ENCODE peak calls at places on chromosome 1, in eight cellular contexts. W is sigmoid colon; Y is gastrocnemius medialis; M is GM23248; A is prostate gland; T is CD8-positive, alpha-beta T cell; Z is fibroblast of lung; X is mesendoderm. H is an unnamed sample.

GRCh38 chr1:225973158-225973557 is 26.0 kb downstream of the SDE2 start:
- DNase-seq in W (peak; percentile 11), X (no peak), Z (no peak), M (no peak), A (no peak), Y (no peak), T (peak; percentile 31), H (no peak)

GRCh38 chr1:81174811-81175476 is 625.8 kb upstream of the ADGRL2 start:
- DNase-seq in T (no peak), A (no peak), X (peak; percentile 53), Y (no peak), M (peak; percentile 31), W (no peak), Z (peak; percentile 92), H (no peak)

GRCh38 chr1:221664253-221664652 is 77.6 kb downstream of the DUSP10 start:
- DNase-seq in T (no peak), M (no peak), Z (no peak), A (no peak), X (peak; percentile 61), Y (no peak), W (no peak), H (no peak)

GRCh38 chr1:223756002-223756775 is 43.9 kb downstream of the CAPN2 start:
- DNase-seq in A (no peak), Y (no peak), X (no peak), T (no peak), W (no peak), Z (no peak), M (no peak), H (no peak)

GRCh38 chr1:21865943-21866628 is 54.0 kb downstream of the LDLRAD2 start:
- DNase-seq in M (no peak), T (no peak), W (no peak), A (no peak), Y (no peak), X (peak; percentile 76), Z (no peak), H (peak; percentile 18)

GRCh38 chr1:2528016-2528415 is 1.6 kb upstream of the PANK4 start:
- DNase-seq in T (no peak), X (no peak), Z (no peak), W (no peak), M (no peak), Y (peak; percentile 96), A (peak; percentile 54), H (peak; percentile 87)

GRCh38 chr1:23585321-23586022 is 26.2 kb upstream of the ID3 start:
- DNase-seq in X (no peak), W (peak; percentile 72), A (no peak), T (no peak), Z (peak; percentile 97), Y (peak; percentile 89), M (peak; percentile 98), H (no peak)

GRCh38 chr1:57424231-57425027 is 569 bp upstream of the DAB1 start:
- DNase-seq in Z (peak; percentile 32), A (peak; percentile 5), W (no peak), Y (no peak), T (no peak), M (peak; percentile 51), X (peak; percentile 91), H (peak; percentile 52)

GRCh38 chr1:114669562-114670082 is at the start of gene DENND2C:
- DNase-seq in T (no peak), M (no peak), W (no peak), Y (no peak), A (no peak), X (peak; percentile 82), Z (no peak), H (no peak)

GRCh38 chr1:187063271-187063670 is 234.5 kb downstream of the PLA2G4A start:
- DNase-seq in A (no peak), T (no peak), W (no peak), Y (no peak), Z (no peak), X (no peak), M (no peak), H (no peak)

GRCh38 chr1:50417946-50418599 is 5.2 kb downstream of the DMRTA2 start:
- DNase-seq in Z (no peak), A (no peak), X (peak; percentile 42), T (no peak), W (no peak), M (no peak), Y (no peak), H (no peak)

GRCh38 chr1:48776400-48777218 is at the start of gene BEND5:
- DNase-seq in A (peak; percentile 23), Y (peak; percentile 25), M (peak; percentile 30), W (peak; percentile 80), X (peak; percentile 80), T (peak; percentile 80), Z (peak; percentile 66), H (peak; percentile 81)

GRCh38 chr1:6041432-6042062 is 4.1 kb upstream of the KCNAB2 start:
- DNase-seq in Z (no peak), A (no peak), X (peak; percentile 48), M (peak; percentile 65), W (no peak), Y (no peak), T (no peak), H (peak; percentile 71)

GRCh38 chr1:20371411-20371810 is 80.7 kb downstream of the VWA5B1 start:
- DNase-seq in A (no peak), Y (no peak), M (peak; percentile 48), Z (peak; percentile 41), W (peak; percentile 21), X (peak; percentile 51), T (no peak), H (no peak)

GRCh38 chr1:85465099-85465790 is at the start of gene DDAH1:
- DNase-seq in M (peak; percentile 89), A (peak; percentile 67), W (peak; percentile 74), T (no peak), X (peak; percentile 70), Y (peak; percentile 17), Z (peak; percentile 73), H (peak; percentile 83)

GRCh38 chr1:85463666-85464496 is 1.1 kb downstream of the DDAH1 start:
- DNase-seq in M (peak; percentile 66), W (no peak), X (peak; percentile 11), A (no peak), T (no peak), Y (no peak), Z (peak; percentile 34), H (no peak)

GRCh38 chr1:85465791-85466134 is 804 bp upstream of the DDAH1 start:
- DNase-seq in W (no peak), M (peak; percentile 61), X (no peak), Z (peak; percentile 27), Y (no peak), T (no peak), A (no peak), H (no peak)

GRCh38 chr1:85462931-85463665 is 1.9 kb downstream of the DDAH1 start:
- DNase-seq in M (peak; percentile 38), Y (no peak), A (no peak), X (peak; percentile 57), Z (no peak), W (no peak), T (no peak), H (no peak)

GRCh38 chr1:85464497-85465098 is 361 bp downstream of the DDAH1 start:
- DNase-seq in Z (peak; percentile 85), W (peak; percentile 81), Y (peak; percentile 30), X (peak; percentile 81), T (no peak), M (peak; percentile 90), A (peak; percentile 29), H (peak; percentile 81)
- H3K27ac ChIP-seq in Z (peak overlapping the region; percentile 89), W (peak overlapping the region; percentile 67), Y (peak overlapping the region; percentile 69), X (peak overlapping the region; percentile 40), T (no peak overlapping the region), M (peak overlapping the region; percentile 83), A (peak overlapping the region; percentile 86), H (no peak overlapping the region)

GRCh38 chr1:209388358-209388757 is 195.2 kb upstream of the CAMK1G start:
- DNase-seq in Y (no peak), Z (no peak), M (no peak), X (no peak), W (no peak), T (no peak), A (no peak), H (no peak)
- H3K4me1 ChIP-seq in Y (no peaks in the 10 kb centered on the region), Z (peaks cover 17% of the 10 kb centered on the region), M (peaks cover 29% of the 10 kb centered on the region), X (peaks cover 16% of the 10 kb centered on the region), W (no peaks in the 10 kb centered on the region), T (no peaks in the 10 kb centered on the region), A (no peaks in the 10 kb centered on the region), H (no peaks in the 10 kb centered on the region)

GRCh38 chr1:54138994-54139393 is 13.8 kb downstream of the CDCP2 start:
- DNase-seq in M (no peak), W (no peak), A (no peak), T (no peak), Y (no peak), X (no peak), Z (no peak), H (no peak)

GRCh38 chr1:54136269-54136896 is 16.4 kb downstream of the CDCP2 start:
- DNase-seq in T (no peak), Z (no peak), Y (no peak), A (no peak), W (no peak), M (no peak), X (peak; percentile 35), H (no peak)

GRCh38 chr1:54136963-54137531 is 15.8 kb downstream of the CDCP2 start:
- DNase-seq in X (no peak), T (no peak), M (no peak), Y (no peak), A (no peak), W (no peak), Z (no peak), H (no peak)

GRCh38 chr1:54135436-54136120 is 17.2 kb downstream of the CDCP2 start:
- DNase-seq in M (peak; percentile 27), Y (no peak), Z (peak; percentile 82), A (no peak), T (no peak), X (peak; percentile 76), W (no peak), H (no peak)

GRCh38 chr1:54137532-54138061 is 15.2 kb downstream of the CDCP2 start:
- DNase-seq in W (no peak), Z (peak; percentile 76), Y (no peak), T (no peak), M (peak; percentile 55), X (peak; percentile 21), A (no peak), H (no peak)
- H3K27ac ChIP-seq in W (no peak overlapping the region), Z (no peak overlapping the region), Y (no peak overlapping the region), T (no peak overlapping the region), M (no peak overlapping the region), X (no peak overlapping the region), A (no peak overlapping the region), H (no peak overlapping the region)

DNA sequence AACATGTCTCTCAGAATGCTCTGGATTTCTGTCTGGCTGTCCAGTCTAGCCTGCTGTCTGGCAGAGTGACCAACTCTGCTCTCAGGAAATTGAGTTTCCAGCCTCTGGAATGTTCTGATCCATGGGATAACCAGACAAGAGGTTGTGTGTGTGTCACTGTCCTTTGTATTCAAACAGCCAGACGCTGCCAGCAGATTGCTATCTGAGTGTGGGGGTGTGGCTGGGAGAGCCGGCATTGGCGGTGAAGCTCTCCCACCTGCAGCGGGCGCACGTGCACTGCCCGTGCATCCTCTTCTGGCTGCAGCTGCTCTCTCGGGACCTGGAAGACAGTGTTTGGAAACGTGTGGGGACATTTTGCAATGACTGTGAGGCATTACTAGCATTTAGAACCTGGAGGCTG is 26.1 kb downstream of the PKP1 start:
- DNase-seq in T (no peak), Y (peak; percentile 91), X (peak; percentile 98), Z (peak; percentile 78), W (peak; percentile 75), M (peak; percentile 69), A (peak; percentile 98), H (peak; percentile 76)
- H3K4me1 ChIP-seq in T (no peaks in the 10 kb centered on the region), Y (peaks cover 28% of the 10 kb centered on the region), X (peaks cover 3% of the 10 kb centered on the region), Z (no peaks in the 10 kb centered on the region), W (no peaks in the 10 kb centered on the region), M (peaks cover 12% of the 10 kb centered on the region), A (peaks cover 33% of the 10 kb centered on the region), H (peaks cover 11% of the 10 kb centered on the region)